ENCODE peak calls at places on chromosomes 12 and 14, in nine cellular contexts. Y is effector CD4-positive, alpha-beta T cell; Z is memory B cell; U is epithelial cell of prostate; S is GM10248; W is right cardiac atrium; C is AG10803; E is activated naive CD8-positive, alpha-beta T cell treated with anti-CD3 and anti-CD28 coated beads for 36 hours; L is stimulated activated CD8-positive, alpha-beta memory T cell treated with anti-CD3 and anti-CD28 coated beads, Interleukin-2, amount 100 ng/mL, for 48 hours. D is an unnamed sample.

GRCh38 chr12:122062832-122063690 is 15.5 kb upstream of the MLXIP start:
- DNase-seq in S (no peak), C (peak; percentile 62), E (no peak), Y (no peak), Z (no peak), W (peak; percentile 80), L (no peak), U (peak; percentile 31), D (peak; percentile 63)

GRCh38 chr14:94582199-94582750 is 1.0 kb downstream of the SERPINA5 start:
- DNase-seq in E (no peak), U (no peak), S (no peak), Y (no peak), C (no peak), Z (no peak), W (peak; percentile 65), L (no peak), D (no peak)

GRCh38 chr14:51824191-51824590 is 36.2 kb upstream of the GNG2 start:
- DNase-seq in U (no peak), S (no peak), Y (no peak), E (no peak), C (peak; percentile 51), L (no peak), Z (no peak), W (no peak), D (no peak)

GRCh38 chr14:20486700-20487401 is 17.6 kb downstream of the PNP start:
- DNase-seq in U (no peak), Z (no peak), L (no peak), C (no peak), W (no peak), S (no peak), Y (no peak), E (no peak), D (no peak)

GRCh38 chr12:54378791-54379400 is 5.6 kb downstream of the ZNF385A start:
- DNase-seq in S (no peak), Y (no peak), L (no peak), W (peak; percentile 92), Z (no peak), U (no peak), C (no peak), E (no peak), D (peak; percentile 73)

GRCh38 chr12:24997970-24998582 is 49.2 kb upstream of the BCAT1 start:
- DNase-seq in E (no peak), U (no peak), C (peak; percentile 33), Y (no peak), S (peak; percentile 62), Z (peak; percentile 26), L (no peak), W (no peak), D (no peak)

GRCh38 chr14:30078827-30079402 is 151.3 kb upstream of the PRKD1 start:
- DNase-seq in C (no peak), L (no peak), E (no peak), Z (no peak), W (no peak), U (no peak), S (no peak), Y (no peak), D (no peak)

GRCh38 chr14:69632154-69632553 is 20.8 kb downstream of the SUSD6 start:
- DNase-seq in U (no peak), L (no peak), Z (no peak), Y (no peak), E (no peak), S (no peak), C (no peak), W (peak; percentile 25), D (no peak)

GRCh38 chr12:50928392-50928791 is 24.0 kb upstream of the HIGD1C start:
- DNase-seq in W (no peak), Z (no peak), C (no peak), U (no peak), Y (no peak), E (no peak), L (no peak), S (no peak), D (no peak)

GRCh38 chr12:101172316-101172715 is 37.7 kb downstream of the SLC5A8 start:
- DNase-seq in Z (no peak), Y (no peak), E (no peak), C (peak; percentile 41), S (no peak), U (no peak), W (peak; percentile 35), L (no peak), D (no peak)

GRCh38 chr12:92735131-92735721 is 32.4 kb downstream of the PLEKHG7 start:
- DNase-seq in U (peak; percentile 41), L (no peak), S (no peak), E (no peak), W (no peak), Z (no peak), C (peak; percentile 95), Y (no peak), D (peak; percentile 53)

GRCh38 chr12:15556411-15556810 is 232.8 kb downstream of the EPS8 start:
- DNase-seq in U (no peak), L (no peak), C (peak; percentile 37), E (no peak), Y (no peak), W (no peak), Z (no peak), S (no peak), D (no peak)

D was measured in NCI-H1092 treated with DMSO at 0.1 percent for 48 hours.